ENCODE peak calls at places on chromosomes 16 and 17, in four cellular contexts. One of them, this sample, is unnamed.

GRCh38 chr16:11361751-11362742 is 16.8 kb downstream of the RMI2 start:
- DNase-seq in M059J: peak; percentile 90
- DNase-seq in activated CD8-positive, alpha-beta T cell treated with anti-CD3 and anti-CD28 coated beads for 36 hours: peak; percentile 59
- DNase-seq in frontal cortex: no peak
- DNase-seq in this sample: no peak

GRCh38 chr16:24036614-24037013 is 200.8 kb downstream of the PRKCB start:
- DNase-seq in M059J: peak; percentile 43
- DNase-seq in activated CD8-positive, alpha-beta T cell treated with anti-CD3 and anti-CD28 coated beads for 36 hours: peak; percentile 46
- DNase-seq in frontal cortex: peak; percentile 79
- DNase-seq in this sample: peak; percentile 69

GRCh38 chr16:29256501-29256981 is 150.0 kb downstream of the NPIPB11 start:
- DNase-seq in M059J: no peak
- DNase-seq in activated CD8-positive, alpha-beta T cell treated with anti-CD3 and anti-CD28 coated beads for 36 hours: no peak
- DNase-seq in frontal cortex: no peak
- DNase-seq in this sample: no peak

GRCh38 chr16:14407786-14408399 is 222.2 kb downstream of the PARN start:
- DNase-seq in M059J: no peak
- DNase-seq in activated CD8-positive, alpha-beta T cell treated with anti-CD3 and anti-CD28 coated beads for 36 hours: no peak
- DNase-seq in frontal cortex: no peak
- DNase-seq in this sample: no peak

GRCh38 chr16:65933703-65934102 is 432.8 kb upstream of the CDH5 start:
- DNase-seq in M059J: no peak
- DNase-seq in activated CD8-positive, alpha-beta T cell treated with anti-CD3 and anti-CD28 coated beads for 36 hours: no peak
- DNase-seq in frontal cortex: no peak
- DNase-seq in this sample: no peak

GRCh38 chr16:11263737-11264136 is 5.4 kb downstream of the TNP2 start:
- DNase-seq in M059J: no peak
- DNase-seq in activated CD8-positive, alpha-beta T cell treated with anti-CD3 and anti-CD28 coated beads for 36 hours: peak; percentile 83
- DNase-seq in frontal cortex: no peak
- DNase-seq in this sample: no peak

GRCh38 chr17:31549121-31549524 is 157.6 kb downstream of the RAB11FIP4 start:
- DNase-seq in M059J: peak; percentile 31
- DNase-seq in activated CD8-positive, alpha-beta T cell treated with anti-CD3 and anti-CD28 coated beads for 36 hours: peak; percentile 61
- DNase-seq in frontal cortex: no peak
- DNase-seq in this sample: peak; percentile 43

GRCh38 chr16:11089504-11090124 is 145.2 kb downstream of the CLEC16A start:
- DNase-seq in M059J: peak; percentile 76
- DNase-seq in activated CD8-positive, alpha-beta T cell treated with anti-CD3 and anti-CD28 coated beads for 36 hours: no peak
- DNase-seq in frontal cortex: no peak
- DNase-seq in this sample: peak; percentile 51

GRCh38 chr16:2520784-2521577 is 810 bp downstream of the AMDHD2 start:
- DNase-seq in M059J: no peak
- DNase-seq in activated CD8-positive, alpha-beta T cell treated with anti-CD3 and anti-CD28 coated beads for 36 hours: peak; percentile 67
- DNase-seq in frontal cortex: no peak
- DNase-seq in this sample: peak; percentile 46

GRCh38 chr17:47916489-47917208 is 20.6 kb downstream of the SP2 start:
- DNase-seq in M059J: no peak
- DNase-seq in activated CD8-positive, alpha-beta T cell treated with anti-CD3 and anti-CD28 coated beads for 36 hours: no peak
- DNase-seq in frontal cortex: no peak
- DNase-seq in this sample: no peak